ENCODE peak calls at places on chromosomes 3 and 15, in nine cellular contexts. One of them, this sample, is unnamed.

GRCh38 chr15:62779041-62779810 is 263.3 kb upstream of the TPM1 start:
- DNase-seq in activated T-cell treated with anti-CD3 and anti-CD28 coated beads, Interleukin-2, amount 50 U/mL, for 72 hours: no peak
- DNase-seq in psoas muscle: no peak
- DNase-seq in tibial artery: no peak
- DNase-seq in NCI-H1694 treated with DMSO at 0.1 percent for 48 hours: no peak
- DNase-seq in naive B cell: no peak
- DNase-seq in effector memory CD4-positive, alpha-beta T cell: no peak
- DNase-seq in AG04449: no peak
- DNase-seq in cardiac muscle cell: peak; percentile 79
- DNase-seq in this sample: no peak

GRCh38 chr15:41827290-41827879 is 507 bp upstream of the JMJD7 start:
- DNase-seq in activated T-cell treated with anti-CD3 and anti-CD28 coated beads, Interleukin-2, amount 50 U/mL, for 72 hours: no peak
- DNase-seq in effector memory CD4-positive, alpha-beta T cell: peak; percentile 29
- DNase-seq in NCI-H1694 treated with DMSO at 0.1 percent for 48 hours: no peak
- DNase-seq in AG04449: no peak
- DNase-seq in naive B cell: no peak
- DNase-seq in cardiac muscle cell: no peak
- DNase-seq in tibial artery: no peak
- DNase-seq in psoas muscle: no peak
- DNase-seq in this sample: no peak

GRCh38 chr15:73530649-73531048 is 87.7 kb downstream of the REC114 start:
- DNase-seq in NCI-H1694 treated with DMSO at 0.1 percent for 48 hours: no peak
- DNase-seq in cardiac muscle cell: no peak
- DNase-seq in effector memory CD4-positive, alpha-beta T cell: no peak
- DNase-seq in psoas muscle: no peak
- DNase-seq in tibial artery: no peak
- DNase-seq in AG04449: no peak
- DNase-seq in activated T-cell treated with anti-CD3 and anti-CD28 coated beads, Interleukin-2, amount 50 U/mL, for 72 hours: no peak
- DNase-seq in naive B cell: no peak
- DNase-seq in this sample: no peak

GRCh38 chr3:184110316-184110725 is 13.5 kb downstream of the HTR3E start:
- DNase-seq in cardiac muscle cell: peak; percentile 6
- DNase-seq in AG04449: no peak
- DNase-seq in effector memory CD4-positive, alpha-beta T cell: no peak
- DNase-seq in naive B cell: no peak
- DNase-seq in NCI-H1694 treated with DMSO at 0.1 percent for 48 hours: no peak
- DNase-seq in activated T-cell treated with anti-CD3 and anti-CD28 coated beads, Interleukin-2, amount 50 U/mL, for 72 hours: no peak
- DNase-seq in tibial artery: no peak
- DNase-seq in psoas muscle: no peak
- DNase-seq in this sample: no peak

GRCh38 chr15:34084086-34084485 is 17.6 kb downstream of the EMC7 start:
- DNase-seq in naive B cell: no peak
- DNase-seq in AG04449: no peak
- DNase-seq in psoas muscle: peak; percentile 56
- DNase-seq in tibial artery: no peak
- DNase-seq in cardiac muscle cell: peak; percentile 52
- DNase-seq in effector memory CD4-positive, alpha-beta T cell: no peak
- DNase-seq in activated T-cell treated with anti-CD3 and anti-CD28 coated beads, Interleukin-2, amount 50 U/mL, for 72 hours: no peak
- DNase-seq in NCI-H1694 treated with DMSO at 0.1 percent for 48 hours: no peak
- DNase-seq in this sample: no peak

GRCh38 chr3:168096210-168096795 is 579 bp upstream of the GOLIM4 start:
- DNase-seq in NCI-H1694 treated with DMSO at 0.1 percent for 48 hours: peak; percentile 90
- DNase-seq in naive B cell: no peak
- DNase-seq in AG04449: peak; percentile 79
- DNase-seq in effector memory CD4-positive, alpha-beta T cell: no peak
- DNase-seq in activated T-cell treated with anti-CD3 and anti-CD28 coated beads, Interleukin-2, amount 50 U/mL, for 72 hours: peak; percentile 5
- DNase-seq in psoas muscle: peak; percentile 75
- DNase-seq in cardiac muscle cell: peak; percentile 90
- DNase-seq in tibial artery: no peak
- DNase-seq in this sample: peak; percentile 75

GRCh38 chr3:124269619-124270018 is 277.7 kb upstream of the ROPN1 start:
- DNase-seq in AG04449: no peak
- DNase-seq in cardiac muscle cell: no peak
- DNase-seq in tibial artery: no peak
- DNase-seq in effector memory CD4-positive, alpha-beta T cell: no peak
- DNase-seq in activated T-cell treated with anti-CD3 and anti-CD28 coated beads, Interleukin-2, amount 50 U/mL, for 72 hours: no peak
- DNase-seq in naive B cell: no peak
- DNase-seq in NCI-H1694 treated with DMSO at 0.1 percent for 48 hours: no peak
- DNase-seq in psoas muscle: no peak
- DNase-seq in this sample: no peak

GRCh38 chr3:119490153-119490552 is 8.2 kb upstream of the TIMMDC1 start:
- DNase-seq in effector memory CD4-positive, alpha-beta T cell: no peak
- DNase-seq in psoas muscle: no peak
- DNase-seq in NCI-H1694 treated with DMSO at 0.1 percent for 48 hours: no peak
- DNase-seq in activated T-cell treated with anti-CD3 and anti-CD28 coated beads, Interleukin-2, amount 50 U/mL, for 72 hours: no peak
- DNase-seq in tibial artery: no peak
- DNase-seq in naive B cell: no peak
- DNase-seq in cardiac muscle cell: no peak
- DNase-seq in AG04449: no peak
- DNase-seq in this sample: no peak

GRCh38 chr3:66702126-66702525 is 201.3 kb upstream of the LRIG1 start:
- DNase-seq in NCI-H1694 treated with DMSO at 0.1 percent for 48 hours: no peak
- DNase-seq in effector memory CD4-positive, alpha-beta T cell: no peak
- DNase-seq in cardiac muscle cell: no peak
- DNase-seq in naive B cell: no peak
- DNase-seq in activated T-cell treated with anti-CD3 and anti-CD28 coated beads, Interleukin-2, amount 50 U/mL, for 72 hours: no peak
- DNase-seq in tibial artery: no peak
- DNase-seq in psoas muscle: no peak
- DNase-seq in AG04449: no peak
- DNase-seq in this sample: no peak

GRCh38 chr15:58190419-58190818 is 52.2 kb downstream of the AQP9 start:
- DNase-seq in naive B cell: no peak
- DNase-seq in NCI-H1694 treated with DMSO at 0.1 percent for 48 hours: no peak
- DNase-seq in tibial artery: no peak
- DNase-seq in psoas muscle: no peak
- DNase-seq in effector memory CD4-positive, alpha-beta T cell: no peak
- DNase-seq in activated T-cell treated with anti-CD3 and anti-CD28 coated beads, Interleukin-2, amount 50 U/mL, for 72 hours: no peak
- DNase-seq in AG04449: no peak
- DNase-seq in cardiac muscle cell: no peak
- DNase-seq in this sample: no peak

GRCh38 chr15:45522179-45522930 is at the start of gene SLC30A4:
- DNase-seq in cardiac muscle cell: peak; percentile 78
- DNase-seq in naive B cell: peak; percentile 81
- DNase-seq in activated T-cell treated with anti-CD3 and anti-CD28 coated beads, Interleukin-2, amount 50 U/mL, for 72 hours: peak; percentile 75
- DNase-seq in psoas muscle: peak; percentile 82
- DNase-seq in effector memory CD4-positive, alpha-beta T cell: peak; percentile 51
- DNase-seq in NCI-H1694 treated with DMSO at 0.1 percent for 48 hours: no peak
- DNase-seq in AG04449: no peak
- DNase-seq in tibial artery: peak; percentile 54
- DNase-seq in this sample: peak; percentile 66

GRCh38 chr15:39685999-39686613 is 96.5 kb downstream of the FSIP1 start:
- DNase-seq in NCI-H1694 treated with DMSO at 0.1 percent for 48 hours: peak; percentile 72
- DNase-seq in activated T-cell treated with anti-CD3 and anti-CD28 coated beads, Interleukin-2, amount 50 U/mL, for 72 hours: peak; percentile 32
- DNase-seq in psoas muscle: no peak
- DNase-seq in effector memory CD4-positive, alpha-beta T cell: no peak
- DNase-seq in tibial artery: peak; percentile 20
- DNase-seq in naive B cell: peak; percentile 29
- DNase-seq in cardiac muscle cell: peak; percentile 78
- DNase-seq in AG04449: no peak
- DNase-seq in this sample: peak; percentile 61

GRCh38 chr3:105157766-105158085 is 209.0 kb upstream of the ALCAM start:
- DNase-seq in activated T-cell treated with anti-CD3 and anti-CD28 coated beads, Interleukin-2, amount 50 U/mL, for 72 hours: no peak
- DNase-seq in naive B cell: no peak
- DNase-seq in psoas muscle: no peak
- DNase-seq in AG04449: no peak
- DNase-seq in tibial artery: no peak
- DNase-seq in NCI-H1694 treated with DMSO at 0.1 percent for 48 hours: no peak
- DNase-seq in effector memory CD4-positive, alpha-beta T cell: no peak
- DNase-seq in cardiac muscle cell: no peak
- DNase-seq in this sample: no peak

GRCh38 chr15:39125904-39126303 is 455.0 kb upstream of the THBS1 start:
- DNase-seq in AG04449: no peak
- DNase-seq in cardiac muscle cell: peak; percentile 69
- DNase-seq in naive B cell: no peak
- DNase-seq in tibial artery: no peak
- DNase-seq in effector memory CD4-positive, alpha-beta T cell: no peak
- DNase-seq in activated T-cell treated with anti-CD3 and anti-CD28 coated beads, Interleukin-2, amount 50 U/mL, for 72 hours: peak; percentile 18
- DNase-seq in psoas muscle: no peak
- DNase-seq in NCI-H1694 treated with DMSO at 0.1 percent for 48 hours: peak; percentile 22
- DNase-seq in this sample: peak; percentile 23

GRCh38 chr3:195557327-195557726 is 14.2 kb upstream of the PPP1R2 start:
- DNase-seq in effector memory CD4-positive, alpha-beta T cell: no peak
- DNase-seq in psoas muscle: no peak
- DNase-seq in naive B cell: no peak
- DNase-seq in AG04449: no peak
- DNase-seq in tibial artery: no peak
- DNase-seq in NCI-H1694 treated with DMSO at 0.1 percent for 48 hours: no peak
- DNase-seq in activated T-cell treated with anti-CD3 and anti-CD28 coated beads, Interleukin-2, amount 50 U/mL, for 72 hours: no peak
- DNase-seq in cardiac muscle cell: no peak
- DNase-seq in this sample: no peak

GRCh38 chr15:87902772-87903388 is 353.7 kb downstream of the NTRK3 start:
- DNase-seq in cardiac muscle cell: peak; percentile 1
- DNase-seq in psoas muscle: no peak
- DNase-seq in naive B cell: no peak
- DNase-seq in activated T-cell treated with anti-CD3 and anti-CD28 coated beads, Interleukin-2, amount 50 U/mL, for 72 hours: no peak
- DNase-seq in AG04449: no peak
- DNase-seq in NCI-H1694 treated with DMSO at 0.1 percent for 48 hours: no peak
- DNase-seq in effector memory CD4-positive, alpha-beta T cell: no peak
- DNase-seq in tibial artery: peak; percentile 65
- DNase-seq in this sample: no peak

GRCh38 chr15:97745481-97746071 is 214.9 kb upstream of the ARRDC4 start:
- DNase-seq in AG04449: no peak
- DNase-seq in effector memory CD4-positive, alpha-beta T cell: no peak
- DNase-seq in tibial artery: no peak
- DNase-seq in NCI-H1694 treated with DMSO at 0.1 percent for 48 hours: peak; percentile 9
- DNase-seq in activated T-cell treated with anti-CD3 and anti-CD28 coated beads, Interleukin-2, amount 50 U/mL, for 72 hours: peak; percentile 36
- DNase-seq in psoas muscle: no peak
- DNase-seq in cardiac muscle cell: peak; percentile 18
- DNase-seq in naive B cell: no peak
- DNase-seq in this sample: no peak

GRCh38 chr3:106518516-106518915 is 649.7 kb upstream of the CBLB start:
- DNase-seq in effector memory CD4-positive, alpha-beta T cell: no peak
- DNase-seq in tibial artery: no peak
- DNase-seq in NCI-H1694 treated with DMSO at 0.1 percent for 48 hours: no peak
- DNase-seq in activated T-cell treated with anti-CD3 and anti-CD28 coated beads, Interleukin-2, amount 50 U/mL, for 72 hours: no peak
- DNase-seq in naive B cell: no peak
- DNase-seq in AG04449: no peak
- DNase-seq in cardiac muscle cell: peak; percentile 28
- DNase-seq in psoas muscle: no peak
- DNase-seq in this sample: no peak

GRCh38 chr3:13110678-13111116 is 37.5 kb upstream of the IQSEC1 start:
- DNase-seq in psoas muscle: no peak
- DNase-seq in AG04449: no peak
- DNase-seq in activated T-cell treated with anti-CD3 and anti-CD28 coated beads, Interleukin-2, amount 50 U/mL, for 72 hours: peak; percentile 15
- DNase-seq in effector memory CD4-positive, alpha-beta T cell: no peak
- DNase-seq in tibial artery: no peak
- DNase-seq in NCI-H1694 treated with DMSO at 0.1 percent for 48 hours: no peak
- DNase-seq in naive B cell: peak; percentile 96
- DNase-seq in cardiac muscle cell: no peak
- DNase-seq in this sample: peak; percentile 22

GRCh38 chr3:64355473-64355872 is 130.2 kb upstream of the PRICKLE2 start:
- DNase-seq in NCI-H1694 treated with DMSO at 0.1 percent for 48 hours: no peak
- DNase-seq in naive B cell: no peak
- DNase-seq in AG04449: no peak
- DNase-seq in activated T-cell treated with anti-CD3 and anti-CD28 coated beads, Interleukin-2, amount 50 U/mL, for 72 hours: no peak
- DNase-seq in cardiac muscle cell: peak; percentile 63
- DNase-seq in tibial artery: no peak
- DNase-seq in effector memory CD4-positive, alpha-beta T cell: no peak
- DNase-seq in psoas muscle: no peak
- DNase-seq in this sample: no peak

GRCh38 chr3:11498646-11499045 is 145.1 kb downstream of the VGLL4 start:
- DNase-seq in cardiac muscle cell: peak; percentile 90
- DNase-seq in activated T-cell treated with anti-CD3 and anti-CD28 coated beads, Interleukin-2, amount 50 U/mL, for 72 hours: no peak
- DNase-seq in tibial artery: peak; percentile 53
- DNase-seq in NCI-H1694 treated with DMSO at 0.1 percent for 48 hours: peak; percentile 72
- DNase-seq in AG04449: no peak
- DNase-seq in psoas muscle: peak; percentile 64
- DNase-seq in naive B cell: no peak
- DNase-seq in effector memory CD4-positive, alpha-beta T cell: no peak
- DNase-seq in this sample: no peak

GRCh38 chr15:98003976-98004375 is 43.5 kb downstream of the ARRDC4 start:
- DNase-seq in NCI-H1694 treated with DMSO at 0.1 percent for 48 hours: no peak
- DNase-seq in naive B cell: no peak
- DNase-seq in activated T-cell treated with anti-CD3 and anti-CD28 coated beads, Interleukin-2, amount 50 U/mL, for 72 hours: no peak
- DNase-seq in effector memory CD4-positive, alpha-beta T cell: no peak
- DNase-seq in psoas muscle: no peak
- DNase-seq in cardiac muscle cell: no peak
- DNase-seq in AG04449: no peak
- DNase-seq in tibial artery: no peak
- DNase-seq in this sample: no peak

GRCh38 chr3:172170310-172170709 is 130.9 kb downstream of the FNDC3B start:
- DNase-seq in activated T-cell treated with anti-CD3 and anti-CD28 coated beads, Interleukin-2, amount 50 U/mL, for 72 hours: no peak
- DNase-seq in effector memory CD4-positive, alpha-beta T cell: no peak
- DNase-seq in NCI-H1694 treated with DMSO at 0.1 percent for 48 hours: no peak
- DNase-seq in psoas muscle: no peak
- DNase-seq in tibial artery: no peak
- DNase-seq in cardiac muscle cell: no peak
- DNase-seq in AG04449: no peak
- DNase-seq in naive B cell: no peak
- DNase-seq in this sample: no peak

GRCh38 chr3:188489639-188490405 is 335.9 kb downstream of the LPP start:
- DNase-seq in naive B cell: peak; percentile 79
- DNase-seq in tibial artery: no peak
- DNase-seq in activated T-cell treated with anti-CD3 and anti-CD28 coated beads, Interleukin-2, amount 50 U/mL, for 72 hours: no peak
- DNase-seq in psoas muscle: no peak
- DNase-seq in AG04449: no peak
- DNase-seq in cardiac muscle cell: peak; percentile 7
- DNase-seq in NCI-H1694 treated with DMSO at 0.1 percent for 48 hours: no peak
- DNase-seq in effector memory CD4-positive, alpha-beta T cell: no peak
- DNase-seq in this sample: no peak

GRCh38 chr3:73801444-73801843 is 176.7 kb upstream of the PDZRN3 start:
- DNase-seq in activated T-cell treated with anti-CD3 and anti-CD28 coated beads, Interleukin-2, amount 50 U/mL, for 72 hours: no peak
- DNase-seq in NCI-H1694 treated with DMSO at 0.1 percent for 48 hours: no peak
- DNase-seq in tibial artery: no peak
- DNase-seq in effector memory CD4-positive, alpha-beta T cell: no peak
- DNase-seq in AG04449: no peak
- DNase-seq in psoas muscle: no peak
- DNase-seq in cardiac muscle cell: no peak
- DNase-seq in naive B cell: no peak
- DNase-seq in this sample: no peak

GRCh38 chr3:178169421-178169820 is 366.8 kb upstream of the KCNMB2 start:
- DNase-seq in tibial artery: no peak
- DNase-seq in effector memory CD4-positive, alpha-beta T cell: no peak
- DNase-seq in cardiac muscle cell: peak; percentile 12
- DNase-seq in activated T-cell treated with anti-CD3 and anti-CD28 coated beads, Interleukin-2, amount 50 U/mL, for 72 hours: no peak
- DNase-seq in naive B cell: no peak
- DNase-seq in psoas muscle: no peak
- DNase-seq in AG04449: no peak
- DNase-seq in NCI-H1694 treated with DMSO at 0.1 percent for 48 hours: no peak
- DNase-seq in this sample: no peak

GRCh38 chr15:83206387-83206970 is 1.1 kb downstream of the HDGFL3 start:
- DNase-seq in NCI-H1694 treated with DMSO at 0.1 percent for 48 hours: no peak
- DNase-seq in AG04449: no peak
- DNase-seq in tibial artery: no peak
- DNase-seq in effector memory CD4-positive, alpha-beta T cell: no peak
- DNase-seq in psoas muscle: no peak
- DNase-seq in activated T-cell treated with anti-CD3 and anti-CD28 coated beads, Interleukin-2, amount 50 U/mL, for 72 hours: no peak
- DNase-seq in cardiac muscle cell: no peak
- DNase-seq in naive B cell: no peak
- DNase-seq in this sample: peak; percentile 18

GRCh38 chr3:86996261-86996955 is 5.5 kb upstream of the VGLL3 start:
- DNase-seq in cardiac muscle cell: peak; percentile 79
- DNase-seq in AG04449: no peak
- DNase-seq in NCI-H1694 treated with DMSO at 0.1 percent for 48 hours: no peak
- DNase-seq in naive B cell: no peak
- DNase-seq in psoas muscle: no peak
- DNase-seq in activated T-cell treated with anti-CD3 and anti-CD28 coated beads, Interleukin-2, amount 50 U/mL, for 72 hours: no peak
- DNase-seq in tibial artery: no peak
- DNase-seq in effector memory CD4-positive, alpha-beta T cell: no peak
- DNase-seq in this sample: no peak

GRCh38 chr15:79007066-79007465 is 62.2 kb upstream of the CTSH start:
- DNase-seq in effector memory CD4-positive, alpha-beta T cell: no peak
- DNase-seq in AG04449: no peak
- DNase-seq in NCI-H1694 treated with DMSO at 0.1 percent for 48 hours: no peak
- DNase-seq in naive B cell: no peak
- DNase-seq in psoas muscle: peak; percentile 53
- DNase-seq in tibial artery: peak; percentile 80
- DNase-seq in cardiac muscle cell: peak; percentile 71
- DNase-seq in activated T-cell treated with anti-CD3 and anti-CD28 coated beads, Interleukin-2, amount 50 U/mL, for 72 hours: peak; percentile 16
- DNase-seq in this sample: peak; percentile 33

GRCh38 chr15:68401496-68402431 is 30.2 kb downstream of the ITGA11 start:
- DNase-seq in psoas muscle: no peak
- DNase-seq in NCI-H1694 treated with DMSO at 0.1 percent for 48 hours: no peak
- DNase-seq in cardiac muscle cell: no peak
- DNase-seq in tibial artery: no peak
- DNase-seq in activated T-cell treated with anti-CD3 and anti-CD28 coated beads, Interleukin-2, amount 50 U/mL, for 72 hours: no peak
- DNase-seq in effector memory CD4-positive, alpha-beta T cell: no peak
- DNase-seq in naive B cell: no peak
- DNase-seq in AG04449: no peak
- DNase-seq in this sample: no peak

GRCh38 chr3:14801668-14802067 is 17.1 kb upstream of the FGD5 start:
- DNase-seq in effector memory CD4-positive, alpha-beta T cell: no peak
- DNase-seq in AG04449: no peak
- DNase-seq in NCI-H1694 treated with DMSO at 0.1 percent for 48 hours: no peak
- DNase-seq in tibial artery: no peak
- DNase-seq in naive B cell: no peak
- DNase-seq in activated T-cell treated with anti-CD3 and anti-CD28 coated beads, Interleukin-2, amount 50 U/mL, for 72 hours: no peak
- DNase-seq in cardiac muscle cell: no peak
- DNase-seq in psoas muscle: no peak
- DNase-seq in this sample: no peak

This sample was measured in cerebellar cortex.